ENCODE peak calls at places on chromosome 16, in six cellular contexts. M, U, A, P, D and J are unnamed samples. For H3K36me3 and H3K4me1, the result is how much of the 10 kb centered on the place peaks cover.

GRCh38 chr16:85699628-85700027 is 10.9 kb upstream of the GINS2 start:
- DNase-seq in M (no peak), U (peak), A (no peak), P (no peak), D (peak), J (no peak)

GRCh38 chr16:29962344-29962994 is 590 bp downstream of the TMEM219 start:
- DNase-seq in M (peak), U (no peak), A (no peak), P (no peak), D (peak), J (no peak)

GRCh38 chr16:84295203-84295850 is 649 bp downstream of the WFDC1 start:
- DNase-seq in M (no peak), U (no peak), A (no peak), P (no peak), D (peak), J (peak)

GRCh38 chr16:74224828-74225227 is 71.8 kb upstream of the PSMD7 start:
- DNase-seq in M (no peak), U (no peak), A (no peak), P (no peak), D (peak), J (peak)

GRCh38 chr16:85151603-85152413 is 39.5 kb upstream of the CIBAR2 start:
- DNase-seq in M (peak), U (peak), A (peak), P (no peak), D (peak), J (peak)

GRCh38 chr16:14378684-14379467 is 251.2 kb downstream of the PARN start:
- DNase-seq in M (no peak), U (no peak), A (no peak), P (no peak), D (peak), J (no peak)

GRCh38 chr16:84084570-84085270 is 32.0 kb downstream of the MBTPS1 start:
- DNase-seq in M (peak), U (peak), A (peak), P (peak), D (peak), J (peak)

GRCh38 chr16:85936761-85937343 is 37.9 kb downstream of the IRF8 start:
- DNase-seq in M (no peak), U (no peak), A (no peak), P (no peak), D (no peak), J (no peak)

GRCh38 chr16:28064150-28064549 is 636 bp upstream of the GSG1L start:
- DNase-seq in M (no peak), U (no peak), A (no peak), P (no peak), D (no peak), J (no peak)

GRCh38 chr16:47196457-47196856 is 52.7 kb upstream of the NETO2 start:
- DNase-seq in M (no peak), U (no peak), A (no peak), P (no peak), D (no peak), J (no peak)

GRCh38 chr16:23491490-23492391 is 18.6 kb downstream of the GGA2 start:
- DNase-seq in M (no peak), U (no peak), A (no peak), P (no peak), D (peak), J (peak)

GRCh38 chr16:64626771-64627170 is 495.1 kb downstream of the CDH11 start:
- DNase-seq in M (peak), U (no peak), A (no peak), P (no peak), D (peak), J (no peak)

GRCh38 chr16:24853830-24854229 is 8.1 kb downstream of the SLC5A11 start:
- DNase-seq in M (peak), U (peak), A (no peak), P (no peak), D (peak), J (peak)

DNA sequence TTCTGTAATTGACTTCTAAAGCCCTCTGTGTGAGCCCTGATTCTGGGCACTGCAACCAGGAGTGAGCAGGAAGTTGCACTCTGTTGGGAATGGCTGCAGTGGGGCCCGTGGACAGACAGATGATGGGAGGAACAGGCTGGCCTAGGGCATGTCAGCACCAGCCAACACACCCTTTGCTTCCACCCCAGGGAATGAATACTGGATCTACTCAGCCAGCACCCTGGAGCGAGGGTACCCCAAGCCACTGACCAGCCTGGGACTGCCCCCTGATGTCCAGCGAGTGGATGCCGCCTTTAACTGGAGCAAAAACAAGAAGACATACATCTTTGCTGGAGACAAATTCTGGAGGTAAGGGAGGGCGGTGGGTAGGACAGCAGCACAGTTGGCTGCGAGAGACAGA is 10.8 kb upstream of the LPCAT2 start:
- DNase-seq in M (no peak), U (no peak), A (no peak), P (no peak), D (no peak), J (no peak)
- H3K36me3 ChIP-seq in M (under half), U (under half), A (under half), P (under half), D (half or more), J (half or more)

GRCh38 chr16:57624806-57625500 is 3.5 kb upstream of the ADGRG1 start:
- DNase-seq in M (no peak), U (no peak), A (no peak), P (no peak), D (no peak), J (no peak)
- H3K4me1 ChIP-seq in M (under half), U (under half), A (under half), P (half or more), D (under half), J (under half)

GRCh38 chr16:4183258-4184037 is 58.4 kb downstream of the SRL start:
- DNase-seq in M (peak), U (peak), A (peak), P (peak), D (peak), J (peak)
- H3K27ac ChIP-seq in M (peak), U (peak), A (peak), P (peak), D (peak), J (peak)

DNA sequence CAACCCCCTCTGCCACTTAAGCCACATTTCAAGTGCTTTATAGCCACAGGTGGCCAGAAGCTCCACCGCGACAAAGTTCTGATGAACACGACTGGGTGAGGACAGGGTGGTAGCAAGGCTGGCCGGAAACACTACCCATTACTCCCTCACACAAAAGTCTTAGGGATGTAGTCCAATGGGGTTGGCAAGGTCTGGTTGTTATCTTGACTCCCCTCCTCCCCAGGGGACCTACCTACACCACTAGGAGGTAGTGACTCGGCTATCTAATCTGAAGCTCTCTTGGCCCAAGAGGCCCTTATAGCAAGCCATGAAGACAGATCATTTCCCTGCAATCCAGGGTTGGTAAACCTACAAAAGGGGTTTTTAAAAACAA is 8.4 kb downstream of the LITAFD start:
- DNase-seq in M (no peak), U (no peak), A (no peak), P (no peak), D (no peak), J (no peak)
- H3K36me3 ChIP-seq in M (under half), U (half or more), A (under half), P (under half), D (under half), J (half or more)

GRCh38 chr16:31874354-31875111 is 926 bp downstream of the ZNF267 start:
- DNase-seq in M (peak), U (no peak), A (no peak), P (peak), D (peak), J (no peak)
- H3K4me1 ChIP-seq in M (under half), U (half or more), A (under half), P (half or more), D (under half), J (under half)

DNA sequence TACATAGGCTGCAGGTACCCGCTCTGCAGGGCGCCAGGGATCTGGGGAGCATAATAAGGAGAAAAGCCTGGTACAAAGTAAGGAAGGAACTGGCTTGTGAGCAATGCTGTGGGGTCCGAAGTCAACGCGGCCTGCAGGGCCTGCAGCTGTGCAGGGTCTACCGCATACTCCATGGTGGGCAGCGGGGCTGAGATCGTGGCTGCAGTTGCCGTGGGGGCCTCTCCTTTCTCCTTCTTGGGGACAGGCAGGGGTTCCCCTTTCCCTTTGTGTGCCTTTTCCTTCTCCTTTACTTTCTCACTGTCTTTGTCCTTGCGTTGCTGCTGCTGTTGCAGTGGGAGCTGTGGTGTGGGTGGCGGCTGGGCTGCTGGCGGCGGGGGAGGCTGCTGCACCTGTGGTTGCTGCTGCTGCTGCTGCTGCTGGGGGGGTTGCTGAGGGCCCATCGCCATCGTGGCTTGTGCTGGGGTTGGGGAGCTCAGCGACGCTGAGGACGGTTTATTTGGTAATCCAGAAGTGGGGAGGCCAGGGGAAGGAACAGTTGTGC is 259.6 kb downstream of the ZFHX3 start:
- DNase-seq in M (no peak), U (no peak), A (no peak), P (no peak), D (no peak), J (no peak)
- H3K27ac ChIP-seq in M (peak), U (peak), A (no peak), P (no peak), D (peak), J (no peak)

DNA sequence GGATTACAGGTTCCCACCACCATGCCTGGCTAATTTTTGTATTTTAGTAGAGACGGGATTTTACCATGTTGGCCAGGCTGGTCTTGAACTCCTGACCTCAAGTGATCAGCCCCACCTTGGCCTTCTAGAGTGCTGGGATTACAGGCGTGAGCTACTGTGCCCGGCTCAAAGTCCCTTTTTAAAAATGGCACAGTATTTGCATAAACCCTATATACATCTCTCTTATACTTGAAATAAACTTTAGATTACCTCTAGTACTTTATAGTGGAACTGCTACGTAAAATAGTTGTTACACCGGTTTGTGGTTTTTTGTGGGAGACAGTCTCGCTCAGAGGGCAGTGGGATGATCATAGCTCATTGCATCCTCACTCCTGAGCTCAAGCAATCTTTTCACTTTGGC is 36.3 kb downstream of the IST1 start:
- DNase-seq in M (no peak), U (no peak), A (no peak), P (no peak), D (no peak), J (no peak)
- H3K36me3 ChIP-seq in M (under half), U (under half), A (under half), P (under half), D (under half), J (half or more)

DNA sequence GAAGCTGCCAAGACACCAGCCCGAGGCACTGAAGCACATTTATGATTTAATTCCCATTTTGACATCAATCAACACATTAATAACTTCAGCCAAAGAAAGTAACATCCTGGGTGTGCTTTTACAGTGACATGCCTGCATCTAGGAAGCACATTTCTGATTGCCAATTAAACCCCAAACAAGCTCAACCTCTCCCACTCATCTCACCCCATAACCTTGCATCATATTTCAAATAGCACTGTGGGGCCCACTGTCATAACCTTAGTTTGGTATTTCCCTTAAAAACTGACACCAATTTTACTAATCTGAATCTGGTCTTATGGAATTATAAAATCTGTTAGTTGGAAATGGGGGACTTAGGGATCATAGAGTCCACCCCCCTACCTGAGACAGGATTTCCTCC is 676.5 kb downstream of the TOX3 start:
- DNase-seq in M (no peak), U (no peak), A (no peak), P (no peak), D (no peak), J (no peak)
- H3K4me1 ChIP-seq in M (under half), U (under half), A (under half), P (under half), D (under half), J (under half)

GRCh38 chr16:81815429-81815766 is 36.3 kb downstream of the PLCG2 start:
- DNase-seq in M (no peak), U (no peak), A (no peak), P (no peak), D (no peak), J (no peak)
- H3K27ac ChIP-seq in M (no peak), U (no peak), A (no peak), P (no peak), D (no peak), J (no peak)